ENCODE peak calls at places on chromosomes 4 and X, in six cellular contexts. D is tibial nerve, F is A549, B is HFF-Myc, L is GM12864, Y is tibial artery. Z is an unnamed sample.

GRCh38 chr4:151488968-151489367 is 80.0 kb downstream of the FHIP1A start:
- DNase-seq in B (no peak), D (no peak), F (no peak), Y (no peak), L (no peak), Z (no peak)

GRCh38 chr4:20592666-20593065 is 107.6 kb upstream of the PACRGL start:
- DNase-seq in Y (no peak), F (no peak), L (no peak), B (no peak), D (no peak), Z (no peak)

GRCh38 chrX:120790118-120790517 is 85.5 kb downstream of the CT47B1 start:
- DNase-seq in D (peak), L (peak), Y (no peak), B (no peak), F (peak), Z (peak)

GRCh38 chr4:88751258-88752075 is 53.8 kb upstream of the NAP1L5 start:
- DNase-seq in D (no peak), Y (no peak), B (no peak), L (no peak), F (no peak), Z (no peak)

GRCh38 chr4:189304755-189305154 is 635.9 kb upstream of the FRG1 start:
- DNase-seq in B (no peak), D (no peak), F (no peak), L (no peak), Y (no peak), Z (no peak)

GRCh38 chr4:11503166-11503565 is 74.5 kb upstream of the HS3ST1 start:
- DNase-seq in F (no peak), D (no peak), Y (no peak), L (no peak), B (no peak), Z (no peak)

GRCh38 chr4:23819041-23819511 is 70.8 kb downstream of the PPARGC1A start:
- DNase-seq in D (no peak), L (no peak), F (no peak), B (no peak), Y (no peak), Z (peak)

GRCh38 chrX:129842510-129843208 is 1.0 kb downstream of the ZDHHC9 start:
- DNase-seq in D (peak), F (no peak), Y (peak), B (no peak), L (no peak), Z (no peak)

GRCh38 chr4:147136308-147136707 is 190.6 kb upstream of the TTC29 start:
- DNase-seq in L (no peak), B (no peak), Y (no peak), D (no peak), F (no peak), Z (peak)

GRCh38 chr4:71680706-71681105 is 103.2 kb downstream of the GC start:
- DNase-seq in D (no peak), F (no peak), Y (no peak), B (no peak), L (no peak), Z (peak)

GRCh38 chr4:185529413-185529812 is 5.9 kb downstream of the PDLIM3 start:
- DNase-seq in B (no peak), L (no peak), F (no peak), D (no peak), Y (no peak), Z (no peak)

GRCh38 chrX:108267561-108267960 is 170.7 kb downstream of the COL4A6 start:
- DNase-seq in B (no peak), Y (no peak), D (no peak), L (no peak), F (no peak), Z (no peak)

GRCh38 chrX:41491267-41492004 is 44.3 kb downstream of the NYX start:
- DNase-seq in D (no peak), Y (no peak), F (peak), B (peak), L (no peak), Z (peak)

GRCh38 chr4:185535818-185536729 is 767 bp upstream of the PDLIM3 start:
- DNase-seq in D (no peak), F (no peak), L (no peak), Y (peak), B (no peak), Z (no peak)

GRCh38 chrX:97405031-97405685 is 521.5 kb downstream of the RPA4 start:
- DNase-seq in Y (no peak), D (no peak), B (no peak), L (no peak), F (no peak), Z (no peak)

GRCh38 chr4:156815717-156816319 is 155.8 kb downstream of the PDGFC start:
- DNase-seq in B (no peak), D (no peak), L (no peak), Y (no peak), F (no peak), Z (no peak)

GRCh38 chr4:150123073-150123472 is 44.8 kb downstream of the DCLK2 start:
- DNase-seq in D (no peak), Y (no peak), B (no peak), F (no peak), L (no peak), Z (no peak)

GRCh38 chrX:39928704-39929439 is 168.9 kb downstream of the BCOR start:
- DNase-seq in F (peak), B (no peak), L (no peak), Y (no peak), D (no peak), Z (no peak)

GRCh38 chrX:49225858-49226257 is 7.3 kb downstream of the CACNA1F start:
- DNase-seq in B (no peak), D (no peak), L (no peak), F (no peak), Y (no peak), Z (no peak)

GRCh38 chr4:41070516-41071281 is 143.6 kb downstream of the APBB2 start:
- DNase-seq in D (no peak), B (no peak), L (no peak), Y (no peak), F (no peak), Z (no peak)

GRCh38 chr4:73800206-73800605 is 36.3 kb upstream of the CXCL6 start:
- DNase-seq in F (no peak), B (no peak), D (no peak), L (no peak), Y (no peak), Z (no peak)

GRCh38 chr4:16967722-16968121 is 69.3 kb upstream of the LDB2 start:
- DNase-seq in D (peak), B (no peak), L (no peak), Y (peak), F (no peak), Z (no peak)

GRCh38 chrX:137891431-137891830 is 325.5 kb downstream of the ZIC3 start:
- DNase-seq in Y (no peak), L (no peak), D (no peak), B (no peak), F (no peak), Z (no peak)

GRCh38 chrX:137896123-137896522 is 330.2 kb downstream of the ZIC3 start:
- DNase-seq in L (no peak), B (no peak), F (no peak), Y (no peak), D (no peak), Z (no peak)
- TF ChIP-seq CTCF in L (no peak), B (no peak), F (no peak), Y (no peak), D (no peak), Z (no peak)

GRCh38 chr4:76831475-76832390 is 66.2 kb downstream of the SOWAHB start:
- DNase-seq in Y (no peak), B (no peak), L (no peak), D (no peak), F (no peak), Z (no peak)

DNA sequence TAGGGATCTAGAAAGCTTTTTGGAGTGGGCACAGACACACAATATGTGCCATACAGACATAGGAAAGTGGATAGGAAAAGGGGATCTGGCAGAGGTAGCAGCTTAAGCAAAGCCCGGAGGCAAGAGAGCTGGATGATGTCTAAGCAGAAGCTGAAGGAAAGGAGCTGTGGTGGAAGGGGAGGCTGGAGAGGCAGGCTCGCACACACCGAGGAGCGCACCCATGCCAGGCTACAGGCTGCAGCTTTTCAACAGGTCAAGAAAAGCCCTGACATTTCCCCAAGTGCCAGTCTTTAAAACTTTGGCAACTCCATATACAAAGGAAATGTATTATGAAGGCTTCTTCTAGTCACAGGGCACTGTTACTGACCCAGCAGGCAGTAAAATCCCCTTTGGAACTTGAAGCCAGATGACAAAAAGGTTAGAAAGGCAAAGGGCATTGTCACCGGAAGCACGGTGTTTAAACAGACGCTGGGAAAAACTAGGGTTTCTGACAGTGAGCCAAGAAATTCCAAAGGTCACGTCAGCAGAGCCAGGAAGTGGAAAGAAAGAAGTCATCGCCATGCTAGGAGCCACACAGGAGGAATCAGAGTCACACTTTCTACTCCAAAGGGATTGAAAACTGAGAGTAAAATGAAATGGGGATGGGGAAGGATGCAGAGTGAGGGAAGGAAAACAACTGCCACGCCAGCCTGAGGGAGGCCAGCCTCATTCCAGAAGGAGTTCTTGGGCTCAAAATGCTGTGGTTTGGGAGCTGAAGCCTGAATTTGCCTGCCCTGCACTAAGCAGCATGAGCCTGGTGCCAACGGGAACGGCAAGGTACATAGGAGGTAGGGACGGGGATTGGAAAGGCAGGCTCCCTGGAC is 67.1 kb downstream of the SOWAHB start:
- DNase-seq in B (peak), L (no peak), F (peak), Y (peak), D (peak), Z (peak)
- H3K4me3 ChIP-seq in B (peak), L (no peak), F (peak), Y (peak), D (peak), Z (no peak)

GRCh38 chrX:112818114-112819012 is 22.3 kb downstream of the AMOT start:
- DNase-seq in D (no peak), F (no peak), L (no peak), Y (no peak), B (no peak), Z (no peak)
- TF ChIP-seq CTCF in D (no peak), F (no peak), L (no peak), Y (no peak), B (no peak), Z (no peak)

GRCh38 chrX:46574941-46575381 is 1.4 kb downstream of the CHST7 start:
- DNase-seq in F (no peak), L (no peak), D (no peak), B (no peak), Y (no peak), Z (no peak)

GRCh38 chrX:46577116-46578005 is 3.8 kb downstream of the CHST7 start:
- DNase-seq in D (no peak), F (no peak), L (no peak), B (no peak), Y (no peak), Z (no peak)

GRCh38 chrX:46576458-46576857 is 2.9 kb downstream of the CHST7 start:
- DNase-seq in F (no peak), D (peak), Y (peak), L (no peak), B (no peak), Z (no peak)

GRCh38 chrX:46575586-46575985 is 2.0 kb downstream of the CHST7 start:
- DNase-seq in L (no peak), Y (no peak), B (no peak), F (no peak), D (no peak), Z (no peak)

GRCh38 chrX:46575991-46576392 is 2.4 kb downstream of the CHST7 start:
- DNase-seq in F (no peak), B (no peak), Y (peak), L (no peak), D (peak), Z (no peak)
- H3K4me3 ChIP-seq in F (peak), B (peak), Y (peak), L (peak), D (peak), Z (peak)

GRCh38 chr4:184457530-184458249 is 16.7 kb downstream of the IRF2 start:
- DNase-seq in D (no peak), F (no peak), B (no peak), L (no peak), Y (no peak), Z (no peak)
- TF ChIP-seq CTCF in D (no peak), F (no peak), B (no peak), L (no peak), Y (no peak), Z (no peak)

GRCh38 chr4:10007772-10008171 is 13.5 kb downstream of the SLC2A9 start:
- DNase-seq in F (no peak), Y (no peak), D (no peak), L (no peak), B (no peak), Z (no peak)

GRCh38 chr4:10006236-10006603 is 15.1 kb downstream of the SLC2A9 start:
- DNase-seq in L (no peak), B (no peak), F (peak), D (peak), Y (peak), Z (no peak)

GRCh38 chr4:10006604-10007435 is 14.5 kb downstream of the SLC2A9 start:
- DNase-seq in D (no peak), B (no peak), L (no peak), F (peak), Y (peak), Z (peak)

GRCh38 chr4:10007436-10007740 is 13.9 kb downstream of the SLC2A9 start:
- DNase-seq in B (no peak), F (no peak), Y (no peak), L (no peak), D (no peak), Z (no peak)

GRCh38 chr4:10008208-10009005 is 12.9 kb downstream of the SLC2A9 start:
- DNase-seq in B (no peak), Y (no peak), L (no peak), F (no peak), D (no peak), Z (no peak)
- H3K4me3 ChIP-seq in B (no peak), Y (no peak), L (no peak), F (no peak), D (no peak), Z (no peak)